ENCODE peak calls at places on chromosomes 12 and 14, in four cellular contexts. G is germinal center, U is T-cell, R is AG09309. C is an unnamed sample.

GRCh38 chr12:93376436-93377251 is 1.1 kb upstream of the NUDT4 start:
- DNase-seq in G (no peak), U (no peak), R (no peak), C (no peak)

GRCh38 chr12:41663487-41664258 is 475.6 kb downstream of the PDZRN4 start:
- DNase-seq in G (no peak), U (no peak), R (no peak), C (no peak)

GRCh38 chr14:94655169-94655710 is 43.0 kb downstream of the SERPINA3 start:
- DNase-seq in G (no peak), U (no peak), R (peak; percentile 20), C (no peak)

GRCh38 chr12:56565510-56566101 is 44.0 kb downstream of the RBMS2 start:
- DNase-seq in G (peak; percentile 20), U (no peak), R (peak; percentile 23), C (no peak)

GRCh38 chr12:67772276-67773169 is 124.0 kb downstream of the DYRK2 start:
- DNase-seq in G (no peak), U (no peak), R (no peak), C (no peak)

GRCh38 chr12:46230985-46231384 is 37.9 kb downstream of the SLC38A1 start:
- DNase-seq in G (no peak), U (no peak), R (no peak), C (no peak)

GRCh38 chr12:52244615-52244994 is 11.6 kb downstream of the KRT7 start:
- DNase-seq in G (no peak), U (no peak), R (no peak), C (no peak)

GRCh38 chr14:70416322-70416716 is 571 bp downstream of the SYNJ2BP start:
- DNase-seq in G (no peak), U (no peak), R (no peak), C (no peak)

GRCh38 chr12:68638721-68639395 is 28.2 kb downstream of the RAP1B start:
- DNase-seq in G (no peak), U (no peak), R (no peak), C (no peak)

GRCh38 chr12:125336246-125336645 is 271.0 kb downstream of the AACS start:
- DNase-seq in G (no peak), U (no peak), R (no peak), C (no peak)

GRCh38 chr12:106118-106561 is 39.6 kb downstream of the IQSEC3 start:
- DNase-seq in G (peak; percentile 81), U (no peak), R (no peak), C (no peak)

GRCh38 chr14:34359423-34360120 is 102.5 kb downstream of the SPTSSA start:
- DNase-seq in G (no peak), U (no peak), R (no peak), C (no peak)

GRCh38 chr14:55354500-55354899 is 57.1 kb downstream of the ATG14 start:
- DNase-seq in G (peak; percentile 63), U (peak; percentile 56), R (no peak), C (peak; percentile 42)

GRCh38 chr14:63045612-63046320 is 508 bp upstream of the KCNH5 start:
- DNase-seq in G (no peak), U (no peak), R (no peak), C (no peak)

GRCh38 chr14:66247662-66248061 is 238.5 kb upstream of the CCDC196 start:
- DNase-seq in G (no peak), U (no peak), R (no peak), C (no peak)

GRCh38 chr12:124734224-124734788 is 129.4 kb downstream of the SCARB1 start:
- DNase-seq in G (no peak), U (no peak), R (no peak), C (no peak)